ENCODE peak calls at places on chromosome 3, in four cellular contexts. C is testis, F is Panc1, E is fibroblast of lung. R is an unnamed sample.

GRCh38 chr3:151544164-151544548 is 83.3 kb upstream of the IGSF10 start:
- DNase-seq in C (no peak), F (no peak), E (no peak), R (no peak)

GRCh38 chr3:123759311-123759710 is 124.8 kb downstream of the MYLK start:
- DNase-seq in C (no peak), F (no peak), E (peak; percentile 63), R (no peak)

GRCh38 chr3:126476166-126476975 is 680 bp upstream of the ZXDC start:
- DNase-seq in C (no peak), F (peak; percentile 12), E (peak; percentile 34), R (no peak)

GRCh38 chr3:150920236-150920635 is 15.0 kb upstream of the MINDY4B start:
- DNase-seq in C (no peak), F (no peak), E (no peak), R (no peak)

GRCh38 chr3:41808152-41808551 is 153.8 kb downstream of the ULK4 start:
- DNase-seq in C (no peak), F (no peak), E (peak; percentile 76), R (peak; percentile 39)

GRCh38 chr3:48561045-48561736 is 2.4 kb downstream of the UCN2 start:
- DNase-seq in C (peak; percentile 58), F (no peak), E (peak; percentile 63), R (peak; percentile 79)

GRCh38 chr3:70618151-70618550 is 305.7 kb upstream of the MDFIC2 start:
- DNase-seq in C (no peak), F (no peak), E (no peak), R (no peak)

GRCh38 chr3:149475451-149476060 is 1.1 kb downstream of the TM4SF4 start:
- DNase-seq in C (no peak), F (no peak), E (no peak), R (no peak)

GRCh38 chr3:42066516-42067181 is 24.5 kb upstream of the TRAK1 start:
- DNase-seq in C (no peak), F (no peak), E (peak; percentile 86), R (no peak)

GRCh38 chr3:60948488-60948887 is 302.8 kb downstream of the FHIT start:
- DNase-seq in C (no peak), F (no peak), E (peak; percentile 13), R (no peak)
- TF ChIP-seq CTCF in C (no peak), F (no peak), E (no peak), R (peak; percentile 35)

GRCh38 chr3:15273214-15273613 is 59.2 kb downstream of the SH3BP5 start:
- DNase-seq in C (no peak), F (no peak), E (no peak), R (no peak)

GRCh38 chr3:15271785-15272381 is 60.5 kb downstream of the SH3BP5 start:
- DNase-seq in C (peak; percentile 32), F (no peak), E (no peak), R (no peak)

GRCh38 chr3:15269091-15269989 is 63.0 kb downstream of the SH3BP5 start:
- DNase-seq in C (peak; percentile 49), F (peak; percentile 82), E (peak; percentile 97), R (peak; percentile 90)

GRCh38 chr3:15271030-15271429 is 61.4 kb downstream of the SH3BP5 start:
- DNase-seq in C (peak; percentile 6), F (no peak), E (no peak), R (no peak)

DNA sequence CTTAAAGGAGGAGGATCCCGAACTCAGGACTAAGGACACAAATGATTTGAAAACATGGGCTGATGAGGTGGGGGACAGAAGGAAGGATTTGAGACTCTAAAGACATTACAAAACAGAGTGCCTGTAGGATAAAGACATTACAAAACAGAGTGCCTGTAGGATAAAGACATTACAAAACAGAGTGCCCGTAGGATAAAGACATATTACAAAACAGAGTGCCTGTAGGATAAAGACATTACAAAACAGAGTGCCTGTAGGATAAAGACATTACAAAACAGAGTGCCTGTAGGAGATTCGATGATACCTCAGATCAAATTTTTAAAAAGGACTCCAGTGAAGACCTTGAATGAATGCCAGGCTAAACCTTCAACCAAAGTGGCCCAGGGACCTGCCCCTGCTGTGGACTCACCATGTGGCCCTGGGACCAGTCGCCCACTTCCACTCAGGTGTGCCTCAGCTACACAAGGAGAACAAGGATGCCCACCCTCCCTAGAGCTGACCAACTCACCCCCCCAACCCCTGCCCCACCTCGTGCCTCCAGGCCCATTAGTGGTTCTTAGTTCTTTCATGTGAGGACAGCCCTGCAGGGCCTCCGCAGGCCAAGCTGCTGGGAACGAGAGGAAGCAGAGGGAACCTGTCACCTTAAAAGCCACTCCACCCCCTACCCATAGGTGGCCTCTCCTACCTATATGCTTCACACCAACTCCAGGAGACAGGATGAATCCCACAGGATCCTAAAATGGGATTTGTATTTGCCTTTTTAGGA is 59.8 kb downstream of the SH3BP5 start:
- DNase-seq in C (peak; percentile 13), F (no peak), E (no peak), R (no peak)
- H3K4me3 ChIP-seq in C (no peak overlapping the region), F (no peak overlapping the region), E (no peak overlapping the region), R (no peak overlapping the region)

GRCh38 chr3:107579372-107579771 is 56.6 kb downstream of the BBX start:
- DNase-seq in C (no peak), F (no peak), E (no peak), R (no peak)

GRCh38 chr3:107574650-107575049 is 51.9 kb downstream of the BBX start:
- DNase-seq in C (no peak), F (peak; percentile 12), E (peak; percentile 42), R (peak; percentile 62)

GRCh38 chr3:107578091-107578490 is 55.3 kb downstream of the BBX start:
- DNase-seq in C (no peak), F (no peak), E (no peak), R (no peak)

GRCh38 chr3:107581230-107581629 is 58.5 kb downstream of the BBX start:
- DNase-seq in C (no peak), F (no peak), E (no peak), R (no peak)

DNA sequence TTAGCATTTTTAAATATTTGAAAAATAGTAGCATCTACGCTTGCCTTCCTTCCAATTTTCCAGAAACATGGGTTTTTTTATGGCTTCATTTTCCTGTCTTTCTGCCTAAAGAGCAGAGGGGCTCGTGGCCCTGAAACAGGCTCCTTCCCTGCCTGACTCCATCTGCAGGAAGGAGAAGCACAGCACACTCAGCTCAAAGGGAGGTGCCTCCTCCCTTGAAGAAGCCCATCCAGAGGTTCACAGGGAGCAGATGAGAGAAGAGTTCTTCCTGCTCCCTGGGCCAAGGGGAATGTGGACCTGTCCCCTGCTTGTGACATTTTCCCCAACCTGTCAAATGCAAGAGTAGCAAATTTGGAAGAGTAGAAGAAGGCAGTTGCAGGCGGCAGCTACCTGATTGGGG is 55.8 kb downstream of the BBX start:
- DNase-seq in C (no peak), F (no peak), E (no peak), R (no peak)
- TF ChIP-seq CTCF in C (no peak), F (no peak), E (no peak), R (no peak)

GRCh38 chr3:129280183-129280582 is 1.5 kb downstream of the HMCES start:
- DNase-seq in C (no peak), F (no peak), E (no peak), R (no peak)
- H3K4me3 ChIP-seq in C (no peak overlapping the region), F (peak overlapping the region; percentile 78), E (peak overlapping the region; percentile 75), R (peak overlapping the region; percentile 91)

DNA sequence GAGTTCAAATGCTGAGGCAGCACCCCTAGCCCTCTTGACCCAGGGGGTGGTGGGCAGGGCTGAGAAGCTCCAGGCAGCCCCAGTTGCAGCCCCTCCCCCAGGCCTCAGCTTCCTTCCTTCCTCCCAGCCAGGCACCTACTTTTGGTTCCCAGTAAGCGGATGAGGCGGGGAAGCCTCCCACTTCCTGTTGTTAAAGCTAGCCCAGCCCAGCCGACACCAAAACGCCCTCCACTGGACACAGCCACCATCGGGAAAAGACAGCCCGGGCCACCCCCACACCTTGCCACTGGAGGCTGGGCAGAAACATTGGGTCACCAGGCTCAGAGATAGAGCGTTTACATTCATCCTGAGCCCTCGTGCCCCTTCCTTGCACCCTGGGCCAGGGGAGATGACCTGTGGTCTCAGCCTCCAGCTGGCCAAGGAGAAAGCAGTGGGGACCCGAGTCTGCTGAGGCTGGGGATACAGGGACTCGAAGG is 3.5 kb downstream of the DUSP7 start:
- DNase-seq in C (peak; percentile 91), F (no peak), E (peak; percentile 79), R (peak; percentile 89)
- TF ChIP-seq CTCF in C (peak; percentile 36), F (no peak), E (peak; percentile 54), R (peak; percentile 52)

GRCh38 chr3:29324180-29324651 is 43.3 kb downstream of the RBMS3 start:
- DNase-seq in C (peak; percentile 51), F (peak; percentile 15), E (peak; percentile 80), R (peak; percentile 86)
- H3K4me3 ChIP-seq in C (no peak overlapping the region), F (no peak overlapping the region), E (no peak overlapping the region), R (peak overlapping the region; percentile 48)

R was measured in foreskin fibroblast.